ENCODE peak calls at places on chromosomes 3 and 15, in four cellular contexts. M is posterior cingulate gyrus; Y is activated CD4-positive, alpha-beta T cell treated with anti-CD3 and anti-CD28 coated beads, Interleukin-2, amount 50 U/mL, for 24 hours; G is cerebellum. S is an unnamed sample.

GRCh38 chr3:89562373-89562772 is 455.0 kb downstream of the EPHA3 start:
- DNase-seq in M (no peak), Y (no peak), G (no peak), S (no peak)

GRCh38 chr3:115580566-115580965 is 42.7 kb upstream of the GAP43 start:
- DNase-seq in M (no peak), Y (no peak), G (no peak), S (no peak)

GRCh38 chr3:54659347-54659746 is 268.5 kb downstream of the LRTM1 start:
- DNase-seq in M (no peak), Y (no peak), G (no peak), S (no peak)

GRCh38 chr3:127339943-127340861 is 52.4 kb upstream of the PRR20G start:
- DNase-seq in M (no peak), Y (no peak), G (peak), S (no peak)

GRCh38 chr3:159499031-159499793 is 489.4 kb upstream of the IL12A start:
- DNase-seq in M (no peak), Y (no peak), G (no peak), S (no peak)

GRCh38 chr3:10622456-10622855 is 117.1 kb upstream of the ATP2B2 start:
- DNase-seq in M (no peak), Y (no peak), G (no peak), S (no peak)

GRCh38 chr15:72271895-72272212 is 500 bp downstream of the PARP6 start:
- DNase-seq in M (no peak), Y (no peak), G (peak), S (peak)

GRCh38 chr3:15107075-15107947 is 8.4 kb upstream of the RBSN start:
- DNase-seq in M (no peak), Y (no peak), G (no peak), S (no peak)

S was measured in stimulated activated naive CD4-positive, alpha-beta T cell.